ENCODE peak calls at places on chromosomes 7 and 10, in five cellular contexts. One of them, this sample, is unnamed.

GRCh38 chr10:95531994-95532399 is 29.2 kb downstream of the SORBS1 start:
- DNase-seq in BE2C: no peak
- DNase-seq in choroid plexus epithelial cell: no peak
- DNase-seq in cardiac muscle cell: no peak
- DNase-seq in PC-9: no peak
- DNase-seq in this sample: no peak

GRCh38 chr10:96987141-96987841 is 155.2 kb downstream of the LCOR start:
- DNase-seq in choroid plexus epithelial cell: no peak
- DNase-seq in BE2C: no peak
- DNase-seq in PC-9: no peak
- DNase-seq in cardiac muscle cell: no peak
- DNase-seq in this sample: no peak

GRCh38 chr7:117124585-117125220 is 171.4 kb downstream of the ST7 start:
- DNase-seq in choroid plexus epithelial cell: peak; percentile 98
- DNase-seq in PC-9: peak; percentile 92
- DNase-seq in BE2C: peak; percentile 76
- DNase-seq in cardiac muscle cell: peak; percentile 79
- DNase-seq in this sample: no peak

GRCh38 chr7:5477723-5478531 is 54.3 kb upstream of the TNRC18 start:
- DNase-seq in BE2C: peak; percentile 79
- DNase-seq in choroid plexus epithelial cell: no peak
- DNase-seq in cardiac muscle cell: peak; percentile 74
- DNase-seq in PC-9: no peak
- DNase-seq in this sample: no peak

GRCh38 chr10:112361951-112362770 is 11.8 kb upstream of the ACSL5 start:
- DNase-seq in BE2C: no peak
- DNase-seq in choroid plexus epithelial cell: peak; percentile 38
- DNase-seq in PC-9: no peak
- DNase-seq in cardiac muscle cell: peak; percentile 35
- DNase-seq in this sample: no peak

GRCh38 chr7:36653011-36653670 is 71.2 kb downstream of the AOAH start:
- DNase-seq in cardiac muscle cell: no peak
- DNase-seq in choroid plexus epithelial cell: peak; percentile 73
- DNase-seq in BE2C: no peak
- DNase-seq in PC-9: no peak
- DNase-seq in this sample: no peak

GRCh38 chr7:4189151-4189570 is 492.9 kb upstream of the FOXK1 start:
- DNase-seq in cardiac muscle cell: no peak
- DNase-seq in BE2C: no peak
- DNase-seq in PC-9: no peak
- DNase-seq in choroid plexus epithelial cell: peak; percentile 1
- DNase-seq in this sample: no peak

GRCh38 chr10:68133553-68133952 is 24.3 kb downstream of the MYPN start:
- DNase-seq in choroid plexus epithelial cell: no peak
- DNase-seq in PC-9: no peak
- DNase-seq in BE2C: peak; percentile 35
- DNase-seq in cardiac muscle cell: no peak
- DNase-seq in this sample: no peak

GRCh38 chr10:128144547-128144946 is 18.3 kb upstream of the MKI67 start:
- DNase-seq in BE2C: no peak
- DNase-seq in choroid plexus epithelial cell: no peak
- DNase-seq in cardiac muscle cell: no peak
- DNase-seq in PC-9: no peak
- DNase-seq in this sample: no peak

GRCh38 chr10:126041804-126042231 is 145.5 kb downstream of the FANK1 start:
- DNase-seq in choroid plexus epithelial cell: peak; percentile 72
- DNase-seq in cardiac muscle cell: no peak
- DNase-seq in BE2C: peak; percentile 67
- DNase-seq in PC-9: peak; percentile 49
- DNase-seq in this sample: no peak

GRCh38 chr10:84352251-84352842 is 24.0 kb downstream of the CCSER2 start:
- DNase-seq in BE2C: peak; percentile 59
- DNase-seq in PC-9: peak; percentile 52
- DNase-seq in choroid plexus epithelial cell: peak; percentile 85
- DNase-seq in cardiac muscle cell: peak; percentile 67
- DNase-seq in this sample: no peak

GRCh38 chr10:103353281-103353680 is 2.3 kb upstream of the PCGF6 start:
- DNase-seq in PC-9: no peak
- DNase-seq in BE2C: no peak
- DNase-seq in choroid plexus epithelial cell: peak; percentile 17
- DNase-seq in cardiac muscle cell: no peak
- DNase-seq in this sample: no peak
- TF ChIP-seq CTCF in PC-9: no peak
- TF ChIP-seq CTCF in BE2C: peak; percentile 6
- TF ChIP-seq CTCF in choroid plexus epithelial cell: no peak
- TF ChIP-seq CTCF in cardiac muscle cell: no peak
- TF ChIP-seq CTCF in this sample: no peak

GRCh38 chr7:125605241-125605640 is 675.6 kb upstream of the POT1 start:
- DNase-seq in PC-9: no peak
- DNase-seq in BE2C: no peak
- DNase-seq in cardiac muscle cell: no peak
- DNase-seq in choroid plexus epithelial cell: peak; percentile 80
- DNase-seq in this sample: no peak
- TF ChIP-seq CTCF in PC-9: no peak
- TF ChIP-seq CTCF in BE2C: no peak
- TF ChIP-seq CTCF in cardiac muscle cell: no peak
- TF ChIP-seq CTCF in choroid plexus epithelial cell: no peak
- TF ChIP-seq CTCF in this sample: no peak

GRCh38 chr7:31633454-31633853 is 53.6 kb upstream of the PPP1R17 start:
- DNase-seq in BE2C: no peak
- DNase-seq in choroid plexus epithelial cell: no peak
- DNase-seq in cardiac muscle cell: no peak
- DNase-seq in PC-9: no peak
- DNase-seq in this sample: no peak

GRCh38 chr7:31633894-31634494 is 53.0 kb upstream of the PPP1R17 start:
- DNase-seq in choroid plexus epithelial cell: peak; percentile 59
- DNase-seq in PC-9: peak; percentile 50
- DNase-seq in cardiac muscle cell: peak; percentile 83
- DNase-seq in BE2C: peak; percentile 25
- DNase-seq in this sample: peak; percentile 55
- TF ChIP-seq CTCF in choroid plexus epithelial cell: peak; percentile 59
- TF ChIP-seq CTCF in PC-9: peak; percentile 74
- TF ChIP-seq CTCF in cardiac muscle cell: peak; percentile 64
- TF ChIP-seq CTCF in BE2C: peak; percentile 60
- TF ChIP-seq CTCF in this sample: no peak

GRCh38 chr10:3080608-3081007 is 13.3 kb downstream of the PFKP start:
- DNase-seq in choroid plexus epithelial cell: no peak
- DNase-seq in PC-9: no peak
- DNase-seq in cardiac muscle cell: no peak
- DNase-seq in BE2C: no peak
- DNase-seq in this sample: no peak
- TF ChIP-seq CTCF in choroid plexus epithelial cell: peak; percentile 22
- TF ChIP-seq CTCF in PC-9: no peak
- TF ChIP-seq CTCF in cardiac muscle cell: peak; percentile 10
- TF ChIP-seq CTCF in BE2C: no peak
- TF ChIP-seq CTCF in this sample: no peak

GRCh38 chr10:121154846-121155245 is 303.7 kb downstream of the WDR11 start:
- DNase-seq in BE2C: no peak
- DNase-seq in cardiac muscle cell: no peak
- DNase-seq in choroid plexus epithelial cell: no peak
- DNase-seq in PC-9: no peak
- DNase-seq in this sample: no peak

GRCh38 chr10:121157998-121158397 is 306.8 kb downstream of the WDR11 start:
- DNase-seq in PC-9: no peak
- DNase-seq in cardiac muscle cell: no peak
- DNase-seq in choroid plexus epithelial cell: peak; percentile 1
- DNase-seq in BE2C: no peak
- DNase-seq in this sample: no peak

GRCh38 chr10:121152935-121153334 is 301.8 kb downstream of the WDR11 start:
- DNase-seq in BE2C: no peak
- DNase-seq in cardiac muscle cell: no peak
- DNase-seq in choroid plexus epithelial cell: no peak
- DNase-seq in PC-9: no peak
- DNase-seq in this sample: no peak

GRCh38 chr10:121154310-121154709 is 303.1 kb downstream of the WDR11 start:
- DNase-seq in BE2C: no peak
- DNase-seq in choroid plexus epithelial cell: no peak
- DNase-seq in PC-9: no peak
- DNase-seq in cardiac muscle cell: no peak
- DNase-seq in this sample: no peak

GRCh38 chr10:121155742-121156141 is 304.6 kb downstream of the WDR11 start:
- DNase-seq in BE2C: no peak
- DNase-seq in cardiac muscle cell: no peak
- DNase-seq in PC-9: no peak
- DNase-seq in choroid plexus epithelial cell: no peak
- DNase-seq in this sample: no peak
- TF ChIP-seq CTCF in BE2C: no peak
- TF ChIP-seq CTCF in cardiac muscle cell: no peak
- TF ChIP-seq CTCF in PC-9: no peak
- TF ChIP-seq CTCF in choroid plexus epithelial cell: no peak
- TF ChIP-seq CTCF in this sample: no peak

DNA sequence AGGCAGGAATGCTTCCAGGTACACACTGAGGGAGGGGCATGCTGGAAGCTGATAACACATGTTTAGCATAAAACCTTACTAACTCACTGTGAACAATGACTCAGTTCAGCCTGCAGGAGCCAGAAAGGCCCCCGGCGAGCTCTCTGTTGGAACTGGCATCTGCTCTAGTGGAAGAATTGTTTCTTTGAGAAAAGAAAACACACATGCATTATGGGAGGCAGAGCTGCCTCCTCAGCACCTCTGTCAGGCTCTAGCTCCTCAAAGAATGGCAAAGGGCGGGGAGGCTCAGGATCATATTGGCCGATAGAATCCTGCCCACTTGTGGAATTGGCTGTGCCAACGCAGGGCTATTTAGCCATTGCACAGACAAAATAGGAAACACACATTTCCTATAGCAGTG is 338.3 kb downstream of the CXCL12 start:
- DNase-seq in PC-9: no peak
- DNase-seq in BE2C: no peak
- DNase-seq in choroid plexus epithelial cell: peak; percentile 63
- DNase-seq in cardiac muscle cell: no peak
- DNase-seq in this sample: no peak
- TF ChIP-seq CTCF in PC-9: no peak
- TF ChIP-seq CTCF in BE2C: no peak
- TF ChIP-seq CTCF in choroid plexus epithelial cell: no peak
- TF ChIP-seq CTCF in cardiac muscle cell: no peak
- TF ChIP-seq CTCF in this sample: no peak

GRCh38 chr7:37796134-37796775 is 52.1 kb upstream of the NME8 start:
- DNase-seq in cardiac muscle cell: no peak
- DNase-seq in choroid plexus epithelial cell: no peak
- DNase-seq in PC-9: no peak
- DNase-seq in BE2C: no peak
- DNase-seq in this sample: no peak
- TF ChIP-seq CTCF in cardiac muscle cell: no peak
- TF ChIP-seq CTCF in choroid plexus epithelial cell: no peak
- TF ChIP-seq CTCF in PC-9: no peak
- TF ChIP-seq CTCF in BE2C: no peak
- TF ChIP-seq CTCF in this sample: no peak

GRCh38 chr7:151897201-151897711 is 20.3 kb upstream of the PRKAG2 start:
- DNase-seq in cardiac muscle cell: no peak
- DNase-seq in PC-9: peak; percentile 15
- DNase-seq in choroid plexus epithelial cell: no peak
- DNase-seq in BE2C: no peak
- DNase-seq in this sample: no peak
- TF ChIP-seq CTCF in cardiac muscle cell: no peak
- TF ChIP-seq CTCF in PC-9: no peak
- TF ChIP-seq CTCF in choroid plexus epithelial cell: no peak
- TF ChIP-seq CTCF in BE2C: no peak
- TF ChIP-seq CTCF in this sample: no peak

GRCh38 chr7:129368389-129368986 is 65.7 kb upstream of the STRIP2 start:
- DNase-seq in BE2C: no peak
- DNase-seq in cardiac muscle cell: no peak
- DNase-seq in PC-9: no peak
- DNase-seq in choroid plexus epithelial cell: no peak
- DNase-seq in this sample: no peak

GRCh38 chr7:129367700-129368388 is 66.4 kb upstream of the STRIP2 start:
- DNase-seq in cardiac muscle cell: peak; percentile 89
- DNase-seq in PC-9: peak; percentile 76
- DNase-seq in BE2C: peak; percentile 79
- DNase-seq in choroid plexus epithelial cell: peak; percentile 94
- DNase-seq in this sample: peak; percentile 58

GRCh38 chr7:129367349-129367699 is 66.9 kb upstream of the STRIP2 start:
- DNase-seq in cardiac muscle cell: no peak
- DNase-seq in BE2C: no peak
- DNase-seq in choroid plexus epithelial cell: no peak
- DNase-seq in PC-9: no peak
- DNase-seq in this sample: no peak

GRCh38 chr7:129373651-129374428 is 60.4 kb upstream of the STRIP2 start:
- DNase-seq in PC-9: no peak
- DNase-seq in choroid plexus epithelial cell: no peak
- DNase-seq in cardiac muscle cell: no peak
- DNase-seq in BE2C: no peak
- DNase-seq in this sample: no peak

DNA sequence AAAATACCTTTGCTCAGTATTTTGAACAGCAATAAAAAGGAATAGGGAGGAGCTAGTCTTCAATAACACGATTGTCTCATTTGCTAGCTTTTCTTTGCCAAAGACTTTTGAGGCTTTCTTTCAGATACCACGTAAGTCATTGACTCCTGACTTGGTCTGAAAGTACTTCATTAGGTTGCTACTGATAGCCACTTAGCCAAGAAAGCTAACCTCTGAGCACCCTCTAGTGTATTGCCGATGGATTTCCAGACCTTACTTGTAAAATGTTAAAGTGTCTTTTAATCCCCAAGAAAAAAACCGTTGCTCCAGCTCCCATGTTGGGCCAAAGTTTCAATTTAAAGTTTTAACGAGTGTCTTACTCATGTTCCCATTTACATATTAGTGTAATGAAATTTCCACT is 63.4 kb upstream of the STRIP2 start:
- DNase-seq in BE2C: no peak
- DNase-seq in PC-9: peak; percentile 12
- DNase-seq in choroid plexus epithelial cell: peak; percentile 28
- DNase-seq in cardiac muscle cell: no peak
- DNase-seq in this sample: no peak
- TF ChIP-seq CTCF in BE2C: no peak
- TF ChIP-seq CTCF in PC-9: no peak
- TF ChIP-seq CTCF in choroid plexus epithelial cell: no peak
- TF ChIP-seq CTCF in cardiac muscle cell: no peak
- TF ChIP-seq CTCF in this sample: no peak

DNA sequence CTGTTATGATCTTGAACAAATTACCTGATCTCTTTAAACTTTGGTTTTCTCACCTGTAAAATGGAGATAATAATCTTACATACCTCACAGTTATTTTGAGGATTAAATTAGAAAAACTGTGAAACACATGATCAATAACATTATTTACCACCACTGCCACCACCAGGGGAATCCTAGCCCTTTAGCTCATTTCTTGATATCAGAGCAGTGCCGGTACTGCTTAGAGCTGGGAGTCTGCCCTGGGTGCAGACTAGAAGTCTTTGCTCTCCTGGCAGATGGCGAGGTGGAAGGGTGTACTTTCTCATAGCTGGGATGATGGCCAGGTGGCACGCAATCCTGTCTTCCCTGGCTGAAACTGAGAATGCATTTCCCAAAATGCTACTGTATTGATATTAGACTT is 12.7 kb upstream of the EFCAB10 start:
- DNase-seq in choroid plexus epithelial cell: no peak
- DNase-seq in cardiac muscle cell: no peak
- DNase-seq in PC-9: no peak
- DNase-seq in BE2C: no peak
- DNase-seq in this sample: no peak
- TF ChIP-seq CTCF in choroid plexus epithelial cell: peak; percentile 28
- TF ChIP-seq CTCF in cardiac muscle cell: peak; percentile 9
- TF ChIP-seq CTCF in PC-9: no peak
- TF ChIP-seq CTCF in BE2C: peak; percentile 28
- TF ChIP-seq CTCF in this sample: no peak